ENCODE peak calls at places on chromosomes 7 and 10, in four cellular contexts. One of them, this sample, is unnamed.
A peak's percentile ranks its signal among the peaks of the same experiment; 100 is the strongest.

GRCh38 chr7:131773413-131773812 is 217.0 kb upstream of the PODXL start:
- DNase-seq in SK-N-SH: no peak
- DNase-seq in WTC11: no peak
- DNase-seq in HepG2: no peak
- DNase-seq in this sample: no peak

GRCh38 chr10:78892383-78893191 is 176.2 kb upstream of the ZMIZ1 start:
- DNase-seq in SK-N-SH: no peak
- DNase-seq in WTC11: no peak
- DNase-seq in HepG2: no peak
- DNase-seq in this sample: no peak

GRCh38 chr10:43623351-43623750 is 17.1 kb downstream of the ZNF485 start:
- DNase-seq in SK-N-SH: peak; percentile 16
- DNase-seq in WTC11: no peak
- DNase-seq in HepG2: no peak
- DNase-seq in this sample: no peak

GRCh38 chr10:105974803-105975456 is 1189.6 kb downstream of the SORCS1 start:
- DNase-seq in SK-N-SH: no peak
- DNase-seq in WTC11: peak; percentile 33
- DNase-seq in HepG2: no peak
- DNase-seq in this sample: no peak

GRCh38 chr7:39749717-39750116 is 126.3 kb downstream of the RALA start:
- DNase-seq in SK-N-SH: no peak
- DNase-seq in WTC11: no peak
- DNase-seq in HepG2: no peak
- DNase-seq in this sample: no peak

GRCh38 chr10:114925675-114926204 is 12.3 kb upstream of the TRUB1 start:
- DNase-seq in SK-N-SH: no peak
- DNase-seq in WTC11: no peak
- DNase-seq in HepG2: no peak
- DNase-seq in this sample: no peak

GRCh38 chr10:88497878-88498277 is 85.2 kb downstream of the RNLS start:
- DNase-seq in SK-N-SH: no peak
- DNase-seq in WTC11: no peak
- DNase-seq in HepG2: no peak
- DNase-seq in this sample: no peak

GRCh38 chr10:75302029-75302428 is 66.3 kb upstream of the COMTD1 start:
- DNase-seq in SK-N-SH: no peak
- DNase-seq in WTC11: no peak
- DNase-seq in HepG2: no peak
- DNase-seq in this sample: no peak

GRCh38 chr7:327305-327931 is 37.4 kb downstream of the FOXL3 start:
- DNase-seq in SK-N-SH: no peak
- DNase-seq in WTC11: no peak
- DNase-seq in HepG2: no peak
- DNase-seq in this sample: no peak

GRCh38 chr10:114157912-114158311 is 16.1 kb downstream of the CCDC186 start:
- DNase-seq in SK-N-SH: no peak
- DNase-seq in WTC11: no peak
- DNase-seq in HepG2: no peak
- DNase-seq in this sample: no peak

GRCh38 chr10:77713506-77714280 is 76.1 kb upstream of the KCNMA1 start:
- DNase-seq in SK-N-SH: peak; percentile 55
- DNase-seq in WTC11: no peak
- DNase-seq in HepG2: no peak
- DNase-seq in this sample: no peak

GRCh38 chr10:90167174-90168064 is 466.0 kb downstream of the KIF20B start:
- DNase-seq in SK-N-SH: no peak
- DNase-seq in WTC11: no peak
- DNase-seq in HepG2: no peak
- DNase-seq in this sample: no peak

GRCh38 chr7:96430350-96430749 is 108.5 kb upstream of the SLC25A13 start:
- DNase-seq in SK-N-SH: no peak
- DNase-seq in WTC11: no peak
- DNase-seq in HepG2: no peak
- DNase-seq in this sample: no peak

GRCh38 chr7:1170741-1171501 is 10.9 kb upstream of the ZFAND2A start:
- DNase-seq in SK-N-SH: no peak
- DNase-seq in WTC11: no peak
- DNase-seq in HepG2: peak; percentile 28
- DNase-seq in this sample: no peak

GRCh38 chr10:21497177-21497807 is 28.2 kb downstream of the SKIDA1 start:
- DNase-seq in SK-N-SH: peak; percentile 98
- DNase-seq in WTC11: peak; percentile 82
- DNase-seq in HepG2: peak; percentile 88
- DNase-seq in this sample: no peak

GRCh38 chr7:139125637-139126036 is 16.1 kb upstream of the ZC3HAV1 start:
- DNase-seq in SK-N-SH: no peak
- DNase-seq in WTC11: no peak
- DNase-seq in HepG2: no peak
- DNase-seq in this sample: no peak

GRCh38 chr10:79070091-79070610 is 1.4 kb downstream of the ZMIZ1 start:
- DNase-seq in SK-N-SH: peak; percentile 70
- DNase-seq in WTC11: peak; percentile 35
- DNase-seq in HepG2: no peak
- DNase-seq in this sample: peak; percentile 30

GRCh38 chr7:37037286-37037685 is 313.0 kb upstream of the AOAH start:
- DNase-seq in SK-N-SH: no peak
- DNase-seq in WTC11: no peak
- DNase-seq in HepG2: no peak
- DNase-seq in this sample: no peak

GRCh38 chr7:37038706-37039105 is 314.4 kb upstream of the AOAH start:
- DNase-seq in SK-N-SH: no peak
- DNase-seq in WTC11: no peak
- DNase-seq in HepG2: no peak
- DNase-seq in this sample: no peak

GRCh38 chr7:37033141-37033540 is 308.8 kb upstream of the AOAH start:
- DNase-seq in SK-N-SH: no peak
- DNase-seq in WTC11: no peak
- DNase-seq in HepG2: no peak
- DNase-seq in this sample: no peak

GRCh38 chr7:37032258-37032601 is 307.9 kb upstream of the AOAH start:
- DNase-seq in SK-N-SH: no peak
- DNase-seq in WTC11: no peak
- DNase-seq in HepG2: no peak
- DNase-seq in this sample: no peak

GRCh38 chr7:37035631-37036030 is 311.3 kb upstream of the AOAH start:
- DNase-seq in SK-N-SH: no peak
- DNase-seq in WTC11: no peak
- DNase-seq in HepG2: no peak
- DNase-seq in this sample: no peak
- TF ChIP-seq FOXJ3 in SK-N-SH: no peak
- TF ChIP-seq FOXJ3 in WTC11: no peak
- TF ChIP-seq FOXJ3 in HepG2: no peak
- TF ChIP-seq FOXJ3 in this sample: no peak

DNA sequence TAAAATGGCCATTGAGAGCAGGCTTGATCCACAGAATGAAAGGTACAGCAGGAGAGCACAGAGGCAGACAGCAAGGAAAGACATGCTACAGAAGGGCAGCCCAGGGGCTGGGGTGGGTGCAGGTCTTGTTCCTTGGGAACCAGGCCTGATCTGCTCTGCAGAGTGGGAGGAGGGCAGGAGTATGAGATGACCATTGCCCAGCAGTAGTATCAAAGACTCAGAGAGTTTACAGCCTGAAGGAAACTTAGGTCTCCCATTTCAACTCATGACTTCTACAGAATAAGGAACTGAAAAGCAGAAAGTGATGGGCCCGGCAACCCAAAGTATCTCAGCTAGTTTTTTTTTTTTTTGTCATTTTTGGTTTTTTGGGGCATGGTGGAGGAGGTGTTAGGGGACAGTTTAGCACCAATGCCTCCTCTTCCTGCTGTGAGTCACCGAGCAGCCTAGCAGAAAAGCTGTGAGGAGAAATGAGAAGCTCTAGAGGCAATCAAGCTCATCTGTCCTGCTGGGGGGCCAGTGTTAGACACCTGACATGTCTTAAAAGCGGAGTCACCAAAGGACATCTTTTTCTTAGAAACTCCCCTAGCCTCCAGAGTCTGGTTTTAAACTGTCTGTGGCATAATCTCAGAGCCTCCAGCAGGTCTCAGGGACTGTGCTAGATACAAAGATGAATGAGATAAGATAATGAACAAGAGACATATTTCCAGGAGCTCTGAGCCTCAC is 34.3 kb upstream of the HERPUD2 start:
- DNase-seq in SK-N-SH: no peak
- DNase-seq in WTC11: no peak
- DNase-seq in HepG2: no peak
- DNase-seq in this sample: no peak
- TF ChIP-seq FOXJ3 in SK-N-SH: no peak
- TF ChIP-seq FOXJ3 in WTC11: no peak
- TF ChIP-seq FOXJ3 in HepG2: no peak
- TF ChIP-seq FOXJ3 in this sample: no peak

DNA sequence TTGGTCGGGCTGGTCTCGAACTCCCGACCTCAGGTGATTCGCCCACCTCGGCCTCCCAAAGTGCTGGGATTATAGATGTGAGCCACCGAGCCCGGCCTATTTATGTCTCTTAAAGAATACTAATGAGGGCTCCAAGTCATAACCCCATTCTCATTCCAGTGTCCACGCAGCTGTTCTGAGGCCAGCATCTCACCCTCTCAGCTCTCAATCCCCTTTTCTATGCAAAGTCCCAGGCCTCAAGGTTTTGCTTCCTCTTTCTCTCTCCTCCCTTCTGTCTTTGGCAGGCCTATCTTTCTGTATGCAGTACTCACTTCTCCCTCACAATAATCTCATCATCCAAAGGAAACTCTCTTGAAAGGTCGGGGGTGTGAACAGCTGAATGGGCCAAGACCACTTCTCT is 28.0 kb upstream of the VSIR start:
- DNase-seq in SK-N-SH: no peak
- DNase-seq in WTC11: no peak
- DNase-seq in HepG2: no peak
- DNase-seq in this sample: no peak
- TF ChIP-seq FOXJ3 in SK-N-SH: no peak
- TF ChIP-seq FOXJ3 in WTC11: no peak
- TF ChIP-seq FOXJ3 in HepG2: no peak
- TF ChIP-seq FOXJ3 in this sample: no peak

GRCh38 chr10:124544711-124545110 is 83.1 kb downstream of the LHPP start:
- DNase-seq in SK-N-SH: no peak
- DNase-seq in WTC11: no peak
- DNase-seq in HepG2: no peak
- DNase-seq in this sample: peak; percentile 30
- TF ChIP-seq FOXJ3 in SK-N-SH: no peak
- TF ChIP-seq FOXJ3 in WTC11: no peak
- TF ChIP-seq FOXJ3 in HepG2: no peak
- TF ChIP-seq FOXJ3 in this sample: no peak

GRCh38 chr10:66162560-66163143 is 763.2 kb upstream of the LRRTM3 start:
- DNase-seq in SK-N-SH: no peak
- DNase-seq in WTC11: no peak
- DNase-seq in HepG2: no peak
- DNase-seq in this sample: no peak
- TF ChIP-seq FOXJ3 in SK-N-SH: no peak
- TF ChIP-seq FOXJ3 in WTC11: no peak
- TF ChIP-seq FOXJ3 in HepG2: no peak
- TF ChIP-seq FOXJ3 in this sample: no peak

GRCh38 chr7:14505906-14506305 is 396.6 kb downstream of the DGKB start:
- DNase-seq in SK-N-SH: no peak
- DNase-seq in WTC11: no peak
- DNase-seq in HepG2: no peak
- DNase-seq in this sample: no peak

GRCh38 chr7:14501436-14501835 is 401.1 kb downstream of the DGKB start:
- DNase-seq in SK-N-SH: no peak
- DNase-seq in WTC11: no peak
- DNase-seq in HepG2: no peak
- DNase-seq in this sample: no peak

GRCh38 chr7:14507617-14508016 is 394.9 kb downstream of the DGKB start:
- DNase-seq in SK-N-SH: no peak
- DNase-seq in WTC11: no peak
- DNase-seq in HepG2: no peak
- DNase-seq in this sample: no peak

GRCh38 chr7:14504134-14504533 is 398.4 kb downstream of the DGKB start:
- DNase-seq in SK-N-SH: no peak
- DNase-seq in WTC11: peak; percentile 23
- DNase-seq in HepG2: no peak
- DNase-seq in this sample: no peak
- TF ChIP-seq FOXJ3 in SK-N-SH: no peak
- TF ChIP-seq FOXJ3 in WTC11: no peak
- TF ChIP-seq FOXJ3 in HepG2: no peak
- TF ChIP-seq FOXJ3 in this sample: no peak

GRCh38 chr7:108468246-108468645 is 12.0 kb upstream of the NRCAM start:
- DNase-seq in SK-N-SH: no peak
- DNase-seq in WTC11: no peak
- DNase-seq in HepG2: no peak
- DNase-seq in this sample: no peak

GRCh38 chr7:108463613-108464012 is 7.4 kb upstream of the NRCAM start:
- DNase-seq in SK-N-SH: no peak
- DNase-seq in WTC11: no peak
- DNase-seq in HepG2: no peak
- DNase-seq in this sample: no peak

GRCh38 chr7:108464743-108465142 is 8.5 kb upstream of the NRCAM start:
- DNase-seq in SK-N-SH: no peak
- DNase-seq in WTC11: no peak
- DNase-seq in HepG2: no peak
- DNase-seq in this sample: no peak

GRCh38 chr7:108461855-108462254 is 5.6 kb upstream of the NRCAM start:
- DNase-seq in SK-N-SH: peak; percentile 73
- DNase-seq in WTC11: no peak
- DNase-seq in HepG2: no peak
- DNase-seq in this sample: no peak

DNA sequence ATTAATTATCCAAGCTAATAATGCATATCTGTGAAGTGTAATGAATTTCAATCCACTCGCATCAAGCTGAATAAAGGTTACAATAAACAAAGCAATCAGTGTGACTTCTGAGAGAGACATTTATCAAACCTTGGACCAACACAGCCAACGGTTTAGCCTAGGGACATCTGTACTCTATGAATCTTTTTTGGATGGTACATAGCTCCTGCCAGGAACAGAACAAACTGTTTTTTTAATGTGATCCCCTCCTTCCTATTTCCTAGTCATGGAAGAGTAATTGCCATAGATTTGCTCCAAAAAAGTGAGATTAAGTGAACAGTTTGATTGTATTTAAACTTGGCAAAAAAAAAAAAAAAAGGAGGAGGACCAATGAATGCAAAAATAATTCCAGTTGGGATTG is 11.2 kb upstream of the NRCAM start:
- DNase-seq in SK-N-SH: no peak
- DNase-seq in WTC11: no peak
- DNase-seq in HepG2: no peak
- DNase-seq in this sample: no peak
- TF ChIP-seq FOXJ3 in SK-N-SH: no peak
- TF ChIP-seq FOXJ3 in WTC11: no peak
- TF ChIP-seq FOXJ3 in HepG2: no peak
- TF ChIP-seq FOXJ3 in this sample: no peak

GRCh38 chr7:98054585-98054984 is 52.1 kb upstream of the LMTK2 start:
- DNase-seq in SK-N-SH: no peak
- DNase-seq in WTC11: no peak
- DNase-seq in HepG2: no peak
- DNase-seq in this sample: no peak
- TF ChIP-seq FOXJ3 in SK-N-SH: no peak
- TF ChIP-seq FOXJ3 in WTC11: no peak
- TF ChIP-seq FOXJ3 in HepG2: no peak
- TF ChIP-seq FOXJ3 in this sample: no peak

GRCh38 chr7:69795932-69796331 is 197.7 kb downstream of the AUTS2 start:
- DNase-seq in SK-N-SH: no peak
- DNase-seq in WTC11: no peak
- DNase-seq in HepG2: no peak
- DNase-seq in this sample: no peak
- TF ChIP-seq FOXJ3 in SK-N-SH: no peak
- TF ChIP-seq FOXJ3 in WTC11: no peak
- TF ChIP-seq FOXJ3 in HepG2: no peak
- TF ChIP-seq FOXJ3 in this sample: no peak

GRCh38 chr10:103638948-103639347 is 145.4 kb downstream of the NEURL1 start:
- DNase-seq in SK-N-SH: no peak
- DNase-seq in WTC11: no peak
- DNase-seq in HepG2: no peak
- DNase-seq in this sample: no peak
- TF ChIP-seq FOXJ3 in SK-N-SH: no peak
- TF ChIP-seq FOXJ3 in WTC11: no peak
- TF ChIP-seq FOXJ3 in HepG2: no peak
- TF ChIP-seq FOXJ3 in this sample: no peak

This sample was measured in K562.